ENCODE peak calls at places on chromosomes 5 and 9, in nine cellular contexts. T, I, U, C, B, N, K, M and Z are unnamed samples.
A peak's percentile ranks its signal among the peaks of the same experiment; 100 is the strongest.

GRCh38 chr5:179886190-179886589 is 21.5 kb downstream of the TBC1D9B start:
- DNase-seq in N (no peak), U (no peak), K (no peak), M (no peak), I (no peak), B (no peak), T (no peak), C (no peak), Z (no peak)

GRCh38 chr5:43033845-43034590 is 6.1 kb downstream of the ANXA2R start:
- DNase-seq in B (peak; percentile 35), I (no peak), U (peak; percentile 77), C (peak; percentile 56), M (no peak), T (no peak), K (no peak), N (no peak), Z (no peak)

GRCh38 chr9:31542384-31543055 is 841.9 kb upstream of the ACO1 start:
- DNase-seq in I (no peak), U (no peak), N (no peak), B (peak; percentile 95), T (peak; percentile 14), C (peak; percentile 59), K (peak; percentile 16), M (no peak), Z (no peak)

GRCh38 chr5:81773148-81773547 is 22.3 kb upstream of the SSBP2 start:
- DNase-seq in U (no peak), C (no peak), K (no peak), B (no peak), M (no peak), I (no peak), N (no peak), T (no peak), Z (no peak)

GRCh38 chr9:114122152-114122615 is 23.1 kb upstream of the KIF12 start:
- DNase-seq in M (no peak), B (no peak), U (no peak), N (no peak), T (no peak), K (no peak), C (no peak), I (no peak), Z (no peak)

GRCh38 chr9:99605016-99605743 is 216.5 kb upstream of the NR4A3 start:
- DNase-seq in U (no peak), T (no peak), K (no peak), M (no peak), I (no peak), B (no peak), N (no peak), C (no peak), Z (no peak)

GRCh38 chr5:180105827-180106312 is 34.3 kb upstream of the RNF130 start:
- DNase-seq in K (no peak), T (no peak), M (no peak), U (peak; percentile 37), C (no peak), I (no peak), N (no peak), B (peak; percentile 20), Z (no peak)

GRCh38 chr5:115542076-115542475 is 2.5 kb downstream of the FEM1C start:
- DNase-seq in N (no peak), T (no peak), I (no peak), B (no peak), K (no peak), U (no peak), C (no peak), M (no peak), Z (no peak)

GRCh38 chr5:81749562-81750307 is 1.2 kb downstream of the SSBP2 start:
- DNase-seq in T (peak; percentile 17), M (peak; percentile 51), N (no peak), C (no peak), K (peak; percentile 44), I (peak; percentile 56), B (peak; percentile 19), U (peak; percentile 89), Z (peak; percentile 30)

GRCh38 chr9:86741311-86742215 is 205.7 kb downstream of the GAS1 start:
- DNase-seq in M (no peak), B (peak; percentile 54), C (peak; percentile 77), N (no peak), I (no peak), T (peak; percentile 90), K (peak; percentile 76), U (no peak), Z (no peak)

GRCh38 chr9:93596399-93596798 is 20.0 kb downstream of the PHF2 start:
- DNase-seq in K (no peak), C (no peak), T (no peak), B (no peak), N (no peak), M (no peak), U (peak; percentile 60), I (no peak), Z (no peak)

GRCh38 chr9:19224563-19224962 is 5.9 kb upstream of the DENND4C start:
- DNase-seq in K (no peak), I (no peak), U (no peak), B (no peak), T (no peak), M (no peak), C (no peak), N (no peak), Z (no peak)

GRCh38 chr5:127492854-127493738 is 24.3 kb upstream of the PRRC1 start:
- DNase-seq in U (no peak), K (no peak), I (no peak), B (peak; percentile 61), T (no peak), M (no peak), N (no peak), C (peak; percentile 84), Z (no peak)

GRCh38 chr5:172841-173251 is 18.4 kb upstream of the LRRC14B start:
- DNase-seq in U (peak; percentile 69), C (no peak), N (no peak), B (no peak), M (no peak), I (no peak), T (no peak), K (no peak), Z (no peak)

GRCh38 chr5:16773990-16774389 is 157.2 kb upstream of the RETREG1 start:
- DNase-seq in T (no peak), M (no peak), K (no peak), C (no peak), B (no peak), N (no peak), I (no peak), U (no peak), Z (no peak)

GRCh38 chr9:108445431-108446018 is 410.3 kb downstream of the ACTL7B start:
- DNase-seq in T (no peak), M (no peak), K (no peak), U (no peak), C (no peak), N (no peak), B (no peak), I (no peak), Z (no peak)

GRCh38 chr9:107807183-107807582 is 317.6 kb upstream of the KLF4 start:
- DNase-seq in I (no peak), B (peak; percentile 50), K (no peak), U (no peak), C (peak; percentile 22), N (no peak), M (no peak), T (no peak), Z (no peak)

DNA sequence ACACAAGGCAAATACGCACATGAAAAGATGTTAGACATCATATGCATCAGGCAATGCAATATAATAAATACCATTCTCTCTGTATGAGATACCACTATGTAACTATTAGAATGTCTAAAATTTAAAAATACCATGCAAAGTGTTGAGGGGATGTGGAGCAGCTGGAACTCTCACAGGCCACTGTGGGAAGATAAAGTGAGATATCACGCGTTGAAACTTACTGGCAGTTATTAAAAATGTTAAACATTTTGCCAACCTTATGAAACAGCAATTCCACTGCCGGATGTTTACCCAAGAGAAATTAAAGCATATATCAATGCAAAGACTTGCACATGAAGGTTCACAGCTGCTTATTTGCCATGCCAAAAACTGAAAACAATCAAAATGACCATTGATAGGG is 556.7 kb downstream of the LRRC70 start:
- DNase-seq in B (peak; percentile 38), U (no peak), C (no peak), I (no peak), K (no peak), M (no peak), N (no peak), T (no peak), Z (no peak)
- TF ChIP-seq CTCF in B (no peak), U (no peak), C (no peak), I (no peak), K (no peak), M (no peak), N (no peak), T (no peak), Z (no peak)

DNA sequence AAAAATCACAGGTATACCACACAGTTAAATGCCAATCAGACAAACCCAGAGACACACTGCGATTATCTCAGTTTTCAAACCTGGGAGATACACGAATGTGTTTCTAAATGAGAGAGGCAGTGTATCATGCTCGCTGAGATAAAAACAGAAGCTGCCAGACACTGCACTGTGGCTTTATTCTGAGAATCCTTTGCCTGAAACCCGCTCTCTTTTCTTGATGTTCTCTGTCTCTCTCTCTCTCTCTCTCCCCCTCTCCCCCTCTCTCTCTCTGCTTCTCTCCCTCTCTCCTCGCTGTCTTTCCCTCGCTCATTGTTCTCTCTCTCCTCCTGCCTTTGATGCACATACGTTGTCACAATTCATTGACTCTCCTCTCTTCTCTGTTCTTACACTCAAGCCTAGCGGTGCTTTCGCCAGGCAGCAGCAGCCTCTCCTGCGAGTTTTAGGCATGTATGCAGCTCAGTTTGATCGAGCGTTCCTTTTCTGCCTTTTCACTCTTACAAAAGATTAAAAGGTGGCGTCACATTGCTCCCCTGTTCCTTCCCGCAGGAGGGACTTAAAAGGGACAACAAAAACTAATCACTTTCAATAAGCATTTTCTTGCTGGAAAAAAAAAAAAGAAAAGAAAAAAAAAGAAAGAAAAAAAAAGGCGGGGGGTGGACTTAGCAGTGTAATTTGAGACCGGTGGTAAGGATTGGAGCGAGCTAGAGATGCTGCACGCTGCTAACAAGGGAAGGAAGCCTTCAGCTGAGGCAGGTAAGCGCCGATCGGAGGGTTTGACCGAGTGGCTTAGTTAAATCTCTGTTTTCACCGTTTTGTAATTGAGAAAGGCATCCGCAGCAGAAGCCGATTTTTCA is 717.9 kb upstream of the WWC1 start:
- DNase-seq in M (no peak), B (peak; percentile 55), N (peak; percentile 1), T (no peak), I (no peak), U (no peak), C (peak; percentile 78), K (peak; percentile 6), Z (no peak)
- TF ChIP-seq CTCF in M (no peak), B (peak; percentile 14), N (peak; percentile 19), T (no peak), I (no peak), U (no peak), C (no peak), K (no peak), Z (no peak)

DNA sequence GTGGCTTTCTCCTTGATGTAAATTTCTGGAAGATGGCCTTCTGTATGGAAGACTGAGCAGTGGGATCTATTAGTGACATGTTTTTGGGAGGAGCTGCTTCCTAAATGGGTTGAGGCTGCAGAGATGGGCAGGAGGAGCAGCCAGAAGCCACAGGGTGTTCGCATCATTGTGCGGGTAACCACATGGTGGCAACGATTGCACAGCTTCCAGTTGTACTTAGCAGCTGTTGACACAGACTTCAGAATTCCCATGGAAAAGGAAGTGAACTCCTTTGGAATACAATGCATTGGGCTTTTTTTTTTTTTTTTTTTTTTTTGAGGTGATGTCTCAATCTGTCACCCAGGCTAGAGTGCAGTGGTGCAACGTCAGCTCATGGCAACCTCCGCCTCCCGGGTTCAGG is 297.3 kb downstream of the NR3C1 start:
- DNase-seq in N (no peak), B (peak; percentile 83), I (no peak), M (no peak), C (peak; percentile 47), U (no peak), K (peak; percentile 8), T (peak; percentile 20), Z (no peak)
- TF ChIP-seq CTCF in N (peak; percentile 21), B (peak; percentile 38), I (no peak), M (peak; percentile 8), C (peak; percentile 20), U (no peak), K (no peak), T (peak; percentile 20), Z (no peak)

GRCh38 chr5:44332360-44332971 is 56.8 kb downstream of the FGF10 start:
- DNase-seq in K (peak; percentile 3), N (peak; percentile 21), B (peak; percentile 68), T (no peak), I (no peak), M (no peak), C (peak; percentile 50), U (no peak), Z (no peak)
- TF ChIP-seq CTCF in K (peak; percentile 39), N (peak; percentile 66), B (peak; percentile 65), T (peak; percentile 90), I (no peak), M (peak; percentile 16), C (peak; percentile 54), U (no peak), Z (no peak)